ENCODE peak calls at places on chromosomes 13 and 19, in six cellular contexts. H, G, O, S, N and A are unnamed samples.

GRCh38 chr19:48332662-48333466 is 7.5 kb downstream of the EMP3 start:
- DNase-seq in N (peak; percentile 94), S (peak; percentile 100), O (peak; percentile 100), H (peak; percentile 96), G (peak; percentile 78), A (peak; percentile 95)

GRCh38 chr19:3683405-3683865 is 16.8 kb downstream of the PIP5K1C start:
- DNase-seq in S (no peak), H (no peak), O (peak; percentile 98), G (no peak), N (no peak), A (no peak)

GRCh38 chr13:113734826-113735125 is 24.2 kb upstream of the TMEM255B start:
- DNase-seq in O (no peak), N (no peak), G (no peak), S (no peak), H (no peak), A (no peak)

GRCh38 chr13:46728777-46729176 is 68.2 kb downstream of the ESD start:
- DNase-seq in G (no peak), H (no peak), O (peak; percentile 24), S (no peak), N (no peak), A (no peak)

GRCh38 chr19:32649751-32650150 is 25.2 kb downstream of the ANKRD27 start:
- DNase-seq in G (no peak), O (no peak), N (no peak), S (no peak), H (no peak), A (no peak)

GRCh38 chr19:23996549-23996948 is 81.9 kb downstream of the ZNF726 start:
- DNase-seq in S (no peak), O (peak; percentile 14), H (no peak), G (no peak), N (no peak), A (no peak)

GRCh38 chr19:2043864-2044708 is 7.0 kb downstream of the MKNK2 start:
- DNase-seq in G (peak; percentile 35), S (no peak), O (no peak), H (no peak), N (no peak), A (no peak)

GRCh38 chr19:50535672-50536071 is 22.0 kb upstream of the ASPDH start:
- DNase-seq in N (no peak), S (no peak), O (no peak), G (no peak), H (no peak), A (no peak)

GRCh38 chr13:107133950-107134349 is 566.0 kb upstream of the ARGLU1 start:
- DNase-seq in N (no peak), G (no peak), H (no peak), S (no peak), O (no peak), A (no peak)

GRCh38 chr19:42291437-42291815 is 10.5 kb upstream of the PRR19 start:
- DNase-seq in S (no peak), H (no peak), O (no peak), G (no peak), N (no peak), A (no peak)

GRCh38 chr13:48448963-48449614 is 36.2 kb upstream of the LPAR6 start:
- DNase-seq in O (peak; percentile 81), N (no peak), S (no peak), H (no peak), G (no peak), A (no peak)